ENCODE peak calls at places on chromosomes 11 and 22, in seven cellular contexts. C is ELF-1, H is HT1080, S is T-cell, M is body of pancreas, P is mucosa of gallbladder, X is right cardiac atrium. L is an unnamed sample.

GRCh38 chr11:69459848-69460539 is 21.5 kb upstream of the LINC01488 start:
- DNase-seq in S (no peak), M (no peak), H (no peak), P (no peak), X (peak), C (no peak), L (no peak)

GRCh38 chr11:79045811-79046304 is 395.0 kb downstream of the TENM4 start:
- DNase-seq in P (peak), S (no peak), X (no peak), C (peak), M (no peak), H (peak), L (no peak)

GRCh38 chr11:123174196-123175183 is 20.6 kb downstream of the CLMP start:
- DNase-seq in C (peak), S (no peak), M (peak), P (peak), H (peak), X (peak), L (peak)

GRCh38 chr11:128766687-128767086 is 72.8 kb downstream of the FLI1 start:
- DNase-seq in S (no peak), M (peak), H (no peak), X (peak), C (peak), P (no peak), L (peak)

GRCh38 chr11:61955031-61955415 is 4.9 kb downstream of the BEST1 start:
- DNase-seq in S (no peak), H (no peak), C (peak), X (peak), M (no peak), P (no peak), L (peak)

GRCh38 chr11:34624069-34624468 is 3.2 kb downstream of the EHF start:
- DNase-seq in P (peak), S (peak), H (no peak), M (peak), C (no peak), X (no peak), L (no peak)

GRCh38 chr11:74672956-74673895 is 58.0 kb downstream of the CHRDL2 start:
- DNase-seq in H (peak), S (no peak), C (peak), P (peak), M (peak), X (peak), L (peak)

GRCh38 chr22:27790396-27791216 is 10.9 kb downstream of the MN1 start:
- DNase-seq in S (no peak), P (no peak), M (no peak), C (peak), H (no peak), X (no peak), L (peak)

GRCh38 chr11:128686745-128687177 is 7.1 kb upstream of the FLI1 start:
- DNase-seq in S (peak), H (no peak), M (peak), X (peak), C (peak), P (no peak), L (peak)

GRCh38 chr11:31237819-31238771 is 131.4 kb downstream of the DCDC1 start:
- DNase-seq in M (no peak), C (peak), X (no peak), H (no peak), P (no peak), S (no peak), L (no peak)

GRCh38 chr11:70399681-70400112 is 1.4 kb downstream of the CTTN start:
- DNase-seq in H (peak), M (peak), S (no peak), P (peak), C (peak), X (peak), L (peak)

GRCh38 chr22:43885319-43885671 is 6.5 kb downstream of the PNPLA5 start:
- DNase-seq in S (no peak), H (no peak), M (no peak), C (no peak), P (no peak), X (no peak), L (no peak)

GRCh38 chr11:44028401-44028800 is 19.4 kb upstream of the ACCSL start:
- DNase-seq in H (no peak), C (no peak), X (no peak), P (no peak), M (no peak), S (no peak), L (no peak)